ENCODE peak calls at places on chromosomes 2 and 18, in four cellular contexts. One of them, this sample, is unnamed.

GRCh38 chr2:217666338-217666737 is 336.5 kb downstream of the TNS1 start:
- DNase-seq in skeletal muscle cell: no peak
- DNase-seq in adrenal gland: no peak
- DNase-seq in GM03348: peak
- DNase-seq in this sample: no peak

GRCh38 chr2:44362207-44363015 is 664 bp downstream of the CAMKMT start:
- DNase-seq in skeletal muscle cell: no peak
- DNase-seq in adrenal gland: peak
- DNase-seq in GM03348: peak
- DNase-seq in this sample: no peak

GRCh38 chr18:53745228-53745967 is 479.1 kb downstream of the MBD2 start:
- DNase-seq in skeletal muscle cell: peak
- DNase-seq in adrenal gland: no peak
- DNase-seq in GM03348: no peak
- DNase-seq in this sample: no peak

GRCh38 chr2:119476301-119477117 is 44.9 kb downstream of the TMEM37 start:
- DNase-seq in skeletal muscle cell: no peak
- DNase-seq in adrenal gland: peak
- DNase-seq in GM03348: peak
- DNase-seq in this sample: peak

GRCh38 chr2:63699549-63699839 is 110.7 kb downstream of the MDH1 start:
- DNase-seq in skeletal muscle cell: no peak
- DNase-seq in adrenal gland: no peak
- DNase-seq in GM03348: peak
- DNase-seq in this sample: no peak

GRCh38 chr18:55539240-55539639 is 48.8 kb downstream of the TCF4 start:
- DNase-seq in skeletal muscle cell: no peak
- DNase-seq in adrenal gland: no peak
- DNase-seq in GM03348: peak
- DNase-seq in this sample: no peak

GRCh38 chr2:6977095-6977777 is 60.0 kb downstream of the RNF144A start:
- DNase-seq in skeletal muscle cell: no peak
- DNase-seq in adrenal gland: peak
- DNase-seq in GM03348: no peak
- DNase-seq in this sample: no peak

GRCh38 chr18:13611058-13611615 is 115.2 kb downstream of the FAM210A start:
- DNase-seq in skeletal muscle cell: no peak
- DNase-seq in adrenal gland: peak
- DNase-seq in GM03348: peak
- DNase-seq in this sample: no peak

GRCh38 chr2:42973771-42974170 is 181.4 kb upstream of the HAAO start:
- DNase-seq in skeletal muscle cell: no peak
- DNase-seq in adrenal gland: no peak
- DNase-seq in GM03348: no peak
- DNase-seq in this sample: no peak

GRCh38 chr2:144711546-144712276 is 191.8 kb upstream of the ZEB2 start:
- DNase-seq in skeletal muscle cell: no peak
- DNase-seq in adrenal gland: no peak
- DNase-seq in GM03348: no peak
- DNase-seq in this sample: no peak

GRCh38 chr2:217510790-217511291 is 492.0 kb downstream of the TNS1 start:
- DNase-seq in skeletal muscle cell: peak
- DNase-seq in adrenal gland: peak
- DNase-seq in GM03348: peak
- DNase-seq in this sample: peak

GRCh38 chr2:24883946-24884345 is 36.1 kb downstream of the ADCY3 start:
- DNase-seq in skeletal muscle cell: no peak
- DNase-seq in adrenal gland: peak
- DNase-seq in GM03348: peak
- DNase-seq in this sample: no peak

GRCh38 chr2:19774788-19775156 is 127.0 kb downstream of the TTC32 start:
- DNase-seq in skeletal muscle cell: no peak
- DNase-seq in adrenal gland: no peak
- DNase-seq in GM03348: no peak
- DNase-seq in this sample: no peak

GRCh38 chr2:195395351-195395750 is 261.7 kb upstream of the SLC39A10 start:
- DNase-seq in skeletal muscle cell: no peak
- DNase-seq in adrenal gland: no peak
- DNase-seq in GM03348: no peak
- DNase-seq in this sample: no peak

GRCh38 chr18:36086186-36086585 is 18.8 kb upstream of the RPRD1A start:
- DNase-seq in skeletal muscle cell: no peak
- DNase-seq in adrenal gland: no peak
- DNase-seq in GM03348: no peak
- DNase-seq in this sample: no peak

GRCh38 chr2:96952016-96952750 is 34.2 kb downstream of the FAM178B start:
- DNase-seq in skeletal muscle cell: no peak
- DNase-seq in adrenal gland: no peak
- DNase-seq in GM03348: no peak
- DNase-seq in this sample: no peak

GRCh38 chr2:206112108-206112507 is 26.1 kb upstream of the INO80D start:
- DNase-seq in skeletal muscle cell: no peak
- DNase-seq in adrenal gland: no peak
- DNase-seq in GM03348: no peak
- DNase-seq in this sample: no peak

GRCh38 chr18:7735194-7735593 is 168.1 kb downstream of the PTPRM start:
- DNase-seq in skeletal muscle cell: no peak
- DNase-seq in adrenal gland: no peak
- DNase-seq in GM03348: no peak
- DNase-seq in this sample: no peak

GRCh38 chr18:76457475-76457874 is 37.6 kb downstream of the ZNF516 start:
- DNase-seq in skeletal muscle cell: no peak
- DNase-seq in adrenal gland: peak
- DNase-seq in GM03348: no peak
- DNase-seq in this sample: no peak

This sample was measured in GM18507.